ENCODE peak calls at places on chromosomes 4 and X, in four cellular contexts. B is endothelial cell of umbilical vein, D is Karpas-422, S is OCI-LY7. Y is an unnamed sample.

GRCh38 chr4:128924951-128925350 is 115.5 kb downstream of the JADE1 start:
- DNase-seq in B (no peak), D (peak), S (no peak), Y (no peak)

GRCh38 chr4:182724414-182724813 is 192.8 kb downstream of the DCTD start:
- DNase-seq in B (no peak), D (no peak), S (no peak), Y (no peak)

GRCh38 chr4:4341861-4342650 is 44.8 kb upstream of the NSG1 start:
- DNase-seq in B (no peak), D (no peak), S (peak), Y (no peak)

GRCh38 chrX:72714471-72714916 is 388 bp upstream of the PHKA1 start:
- DNase-seq in B (peak), D (no peak), S (no peak), Y (peak)

GRCh38 chr4:17561195-17561909 is 15.6 kb upstream of the LAP3 start:
- DNase-seq in B (no peak), D (no peak), S (no peak), Y (no peak)

GRCh38 chr4:54065282-54066087 is 1.1 kb upstream of the CHIC2 start:
- DNase-seq in B (peak), D (peak), S (peak), Y (no peak)

GRCh38 chr4:167452922-167453321 is 218.6 kb upstream of the SPOCK3 start:
- DNase-seq in B (no peak), D (no peak), S (no peak), Y (no peak)

GRCh38 chr4:102824398-102824797 is 3.0 kb downstream of the UBE2D3 start:
- DNase-seq in B (no peak), D (no peak), S (no peak), Y (no peak)

GRCh38 chrX:1351981-1352714 is 15.6 kb downstream of the IL3RA start:
- DNase-seq in B (no peak), D (no peak), S (no peak), Y (no peak)

GRCh38 chrX:150868625-150869024 is 29.8 kb downstream of the CD99L2 start:
- DNase-seq in B (no peak), D (no peak), S (no peak), Y (no peak)

GRCh38 chr4:8103991-8104390 is 54.6 kb downstream of the ABLIM2 start:
- DNase-seq in B (no peak), D (no peak), S (no peak), Y (peak)

DNA sequence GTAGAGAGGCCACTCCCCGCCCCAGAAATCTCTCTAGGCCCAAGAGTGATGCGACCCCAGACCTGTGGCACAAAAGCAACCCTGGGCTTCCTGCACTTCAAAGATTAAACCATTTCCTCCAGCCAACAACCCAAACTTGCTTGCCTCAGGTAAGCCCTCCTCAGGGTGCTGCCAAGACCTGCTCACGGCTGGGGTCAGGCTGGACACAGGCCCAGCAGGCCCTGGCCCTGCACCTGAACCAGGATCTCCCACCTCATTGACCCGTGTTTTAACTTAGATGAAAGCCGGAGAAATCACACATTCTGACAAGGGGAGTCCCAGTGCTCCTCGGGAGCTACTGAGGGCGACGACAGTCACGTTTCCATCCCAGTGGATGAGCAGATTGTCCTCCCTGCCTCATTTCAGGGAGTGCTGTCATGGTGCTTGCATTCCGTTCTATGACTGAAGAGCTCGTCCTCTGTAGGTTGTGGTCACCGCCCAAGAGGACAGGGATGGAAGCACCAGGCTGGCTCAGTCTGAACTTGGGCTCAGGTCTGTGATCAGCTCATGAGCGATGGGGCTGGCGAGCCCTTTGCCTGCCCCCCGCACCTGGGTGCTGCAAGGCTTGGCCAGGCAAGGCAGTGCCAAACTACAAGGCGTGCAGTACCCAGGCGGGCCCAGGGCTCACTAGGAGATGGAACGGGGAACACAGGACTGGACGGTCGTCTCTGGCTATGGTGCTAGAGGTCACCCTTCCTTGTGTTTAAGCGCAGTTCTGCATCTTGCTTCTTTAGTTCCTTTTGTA is 25.9 kb downstream of the WDR1 start:
- DNase-seq in B (no peak), D (no peak), S (no peak), Y (no peak)
- H2AFZ ChIP-seq in B (no peak), D (no peak), S (no peak), Y (no peak)

GRCh38 chrX:22192419-22193086 is 80.2 kb upstream of the CBLL2 start:
- DNase-seq in B (peak), D (peak), S (peak), Y (peak)
- H2AFZ ChIP-seq in B (peak), D (no peak), S (no peak), Y (peak)

GRCh38 chrX:65755786-65756185 is 88.3 kb downstream of the MSN start:
- DNase-seq in B (no peak), D (no peak), S (no peak), Y (no peak)
- H2AFZ ChIP-seq in B (no peak), D (no peak), S (no peak), Y (no peak)

DNA sequence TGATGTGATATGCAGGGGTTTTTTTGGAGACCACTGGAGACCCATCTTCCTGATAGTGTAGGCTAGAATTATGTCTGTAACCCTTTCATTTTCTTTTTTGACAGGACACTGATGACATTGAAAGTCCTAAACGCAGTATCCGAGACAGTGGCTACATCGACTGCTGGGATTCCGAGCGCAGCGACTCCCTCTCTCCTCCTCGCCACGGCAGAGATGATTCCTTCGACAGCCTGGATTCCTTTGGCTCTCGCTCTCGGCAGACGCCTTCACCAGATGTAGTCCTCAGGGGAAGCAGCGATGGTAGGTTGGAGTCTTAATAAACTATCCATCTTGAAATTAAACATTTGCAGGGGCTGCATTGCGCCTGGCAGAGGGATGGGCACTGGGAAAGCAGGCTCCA is 75.4 kb downstream of the LIMCH1 start:
- DNase-seq in B (no peak), D (no peak), S (no peak), Y (peak)
- H2AFZ ChIP-seq in B (no peak), D (no peak), S (no peak), Y (peak)

GRCh38 chrX:20437678-20438077 is 171.0 kb upstream of the RPS6KA3 start:
- DNase-seq in B (peak), D (no peak), S (no peak), Y (no peak)
- H2AFZ ChIP-seq in B (no peak), D (no peak), S (no peak), Y (no peak)

DNA sequence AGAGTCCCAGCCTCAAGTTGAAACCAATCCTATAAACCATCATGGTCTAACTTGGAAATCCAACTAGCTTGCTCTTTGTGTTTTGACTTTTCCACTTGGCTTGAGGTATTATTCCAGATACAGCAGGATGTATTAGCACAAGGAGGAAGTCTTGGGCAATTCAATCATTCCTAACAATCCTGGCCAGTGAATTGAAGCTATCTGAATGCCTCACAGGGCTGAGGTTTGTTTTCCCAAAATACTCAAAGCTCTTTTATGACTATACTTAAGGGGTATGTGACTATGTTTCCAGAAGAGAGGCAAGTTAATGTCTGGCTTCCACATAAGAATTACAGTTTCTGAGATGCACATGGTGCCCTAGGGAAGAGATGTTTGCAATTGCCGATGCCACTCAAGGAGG is 66.8 kb upstream of the SH3RF1 start:
- DNase-seq in B (no peak), D (no peak), S (no peak), Y (no peak)
- H2AFZ ChIP-seq in B (no peak), D (no peak), S (no peak), Y (no peak)

GRCh38 chrX:77946571-77946970 is 22.9 kb downstream of the PGAM4 start:
- DNase-seq in B (no peak), D (no peak), S (no peak), Y (no peak)
- H2AFZ ChIP-seq in B (no peak), D (no peak), S (no peak), Y (no peak)

DNA sequence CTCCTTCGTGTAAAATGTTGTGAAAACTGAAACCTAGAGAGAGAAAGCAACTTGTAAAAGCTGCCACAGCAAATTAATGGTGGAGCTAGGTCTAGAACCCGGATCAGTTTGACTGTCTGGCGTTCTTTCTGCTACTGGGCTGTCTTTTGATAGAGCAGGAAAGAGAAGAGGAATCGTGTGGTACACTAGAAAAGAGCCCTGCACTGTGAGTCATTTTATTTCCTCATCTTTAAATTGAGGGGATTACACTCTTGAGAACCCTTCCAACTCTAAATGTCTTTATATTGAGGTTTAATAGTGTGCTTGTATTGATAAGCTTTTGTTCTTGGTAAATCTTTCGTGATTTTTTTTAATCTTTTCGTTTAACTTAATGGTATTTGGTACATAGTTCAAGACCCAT is 4.3 kb downstream of the WDR44 start:
- DNase-seq in B (peak), D (no peak), S (no peak), Y (no peak)
- H2AFZ ChIP-seq in B (no peak), D (no peak), S (no peak), Y (no peak)

GRCh38 chr4:5839751-5840674 is 52.9 kb downstream of the CRMP1 start:
- DNase-seq in B (no peak), D (no peak), S (no peak), Y (no peak)
- H2AFZ ChIP-seq in B (no peak), D (no peak), S (no peak), Y (no peak)

DNA sequence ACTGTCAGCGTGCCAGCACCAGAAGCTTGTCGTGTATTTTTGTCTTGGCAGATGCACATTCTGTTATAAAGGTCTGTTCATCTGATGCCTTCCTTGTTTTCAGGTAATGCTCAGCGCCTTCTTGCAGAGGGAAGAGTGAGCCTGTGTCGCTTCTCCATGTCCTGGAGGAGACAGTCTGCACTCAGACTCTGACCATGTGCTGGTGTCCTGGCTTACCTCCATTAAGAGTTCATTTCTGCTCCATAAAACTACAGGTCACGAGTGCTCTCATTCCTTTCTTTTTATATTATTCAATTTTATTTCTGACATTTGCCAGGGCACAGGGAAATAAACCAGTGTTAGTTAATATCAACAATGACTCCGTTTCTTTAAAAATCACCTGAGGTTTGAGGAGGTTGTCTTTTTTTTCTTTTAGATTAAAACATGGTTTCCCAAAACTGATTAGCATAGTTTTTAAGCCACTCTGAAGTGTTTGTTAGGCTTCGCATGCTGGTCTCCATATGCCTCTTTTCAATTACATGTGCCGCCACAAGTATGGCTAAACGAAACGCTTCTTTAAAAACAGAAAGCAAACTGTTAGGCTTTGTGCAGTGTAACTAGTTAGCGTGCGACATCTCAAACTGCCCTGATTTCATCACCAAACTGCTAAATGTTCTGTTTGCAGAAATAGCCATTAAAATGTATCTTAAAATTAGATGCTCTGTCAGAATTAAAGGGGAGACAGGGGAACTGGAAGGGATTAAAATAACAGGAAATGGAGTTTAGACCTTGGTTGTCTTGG is 215.3 kb upstream of the GK2 start:
- DNase-seq in B (no peak), D (no peak), S (no peak), Y (no peak)
- H2AFZ ChIP-seq in B (no peak), D (no peak), S (no peak), Y (peak)

Y was measured in GM23338.